ENCODE peak calls at places on chromosomes 5 and 9, in ten cellular contexts. One of them, this sample, is unnamed.

GRCh38 chr5:26229848-26230247 is 808.5 kb downstream of the CDH9 start:
- DNase-seq in fibroblast of the aortic adventitia: no peak
- DNase-seq in NCI-H2029: no peak
- DNase-seq in T-helper 2 cell: no peak
- DNase-seq in ELR: no peak
- DNase-seq in NCI-H1436: no peak
- DNase-seq in kidney tubule cell: no peak
- DNase-seq in lower leg skin: peak
- DNase-seq in NCI-H460: no peak
- DNase-seq in astrocyte: no peak
- DNase-seq in this sample: no peak

GRCh38 chr9:32072568-32072967 is 311.9 kb upstream of the ACO1 start:
- DNase-seq in fibroblast of the aortic adventitia: no peak
- DNase-seq in NCI-H2029: no peak
- DNase-seq in T-helper 2 cell: no peak
- DNase-seq in ELR: no peak
- DNase-seq in NCI-H1436: no peak
- DNase-seq in kidney tubule cell: no peak
- DNase-seq in lower leg skin: no peak
- DNase-seq in NCI-H460: no peak
- DNase-seq in astrocyte: no peak
- DNase-seq in this sample: no peak

GRCh38 chr5:62489471-62489870 is 76.9 kb downstream of the IPO11 start:
- DNase-seq in fibroblast of the aortic adventitia: no peak
- DNase-seq in NCI-H2029: no peak
- DNase-seq in T-helper 2 cell: no peak
- DNase-seq in ELR: no peak
- DNase-seq in NCI-H1436: no peak
- DNase-seq in kidney tubule cell: no peak
- DNase-seq in lower leg skin: no peak
- DNase-seq in NCI-H460: no peak
- DNase-seq in astrocyte: no peak
- DNase-seq in this sample: peak

GRCh38 chr9:38227061-38227540 is 158.1 kb upstream of the SHB start:
- DNase-seq in fibroblast of the aortic adventitia: peak
- DNase-seq in NCI-H2029: peak
- DNase-seq in T-helper 2 cell: peak
- DNase-seq in ELR: peak
- DNase-seq in NCI-H1436: peak
- DNase-seq in kidney tubule cell: peak
- DNase-seq in lower leg skin: no peak
- DNase-seq in NCI-H460: no peak
- DNase-seq in astrocyte: peak
- DNase-seq in this sample: peak

GRCh38 chr9:128162215-128163026 is 2.4 kb downstream of the BBLN start:
- DNase-seq in fibroblast of the aortic adventitia: peak
- DNase-seq in NCI-H2029: no peak
- DNase-seq in T-helper 2 cell: no peak
- DNase-seq in ELR: peak
- DNase-seq in NCI-H1436: no peak
- DNase-seq in kidney tubule cell: no peak
- DNase-seq in lower leg skin: no peak
- DNase-seq in NCI-H460: no peak
- DNase-seq in astrocyte: no peak
- DNase-seq in this sample: peak

GRCh38 chr5:93587919-93588585 is 5.0 kb downstream of the NR2F1 start:
- DNase-seq in fibroblast of the aortic adventitia: no peak
- DNase-seq in NCI-H2029: no peak
- DNase-seq in T-helper 2 cell: no peak
- DNase-seq in ELR: no peak
- DNase-seq in NCI-H1436: no peak
- DNase-seq in kidney tubule cell: peak
- DNase-seq in lower leg skin: no peak
- DNase-seq in NCI-H460: no peak
- DNase-seq in astrocyte: no peak
- DNase-seq in this sample: no peak

GRCh38 chr9:94164756-94165549 is 80.7 kb downstream of the PTPDC1 start:
- DNase-seq in fibroblast of the aortic adventitia: no peak
- DNase-seq in NCI-H2029: no peak
- DNase-seq in T-helper 2 cell: no peak
- DNase-seq in ELR: no peak
- DNase-seq in NCI-H1436: no peak
- DNase-seq in kidney tubule cell: no peak
- DNase-seq in lower leg skin: no peak
- DNase-seq in NCI-H460: no peak
- DNase-seq in astrocyte: no peak
- DNase-seq in this sample: no peak

GRCh38 chr9:9556865-9557803 is 1055.7 kb downstream of the PTPRD start:
- DNase-seq in fibroblast of the aortic adventitia: no peak
- DNase-seq in NCI-H2029: no peak
- DNase-seq in T-helper 2 cell: no peak
- DNase-seq in ELR: no peak
- DNase-seq in NCI-H1436: no peak
- DNase-seq in kidney tubule cell: no peak
- DNase-seq in lower leg skin: no peak
- DNase-seq in NCI-H460: no peak
- DNase-seq in astrocyte: no peak
- DNase-seq in this sample: no peak

GRCh38 chr9:110777201-110777842 is 108.7 kb downstream of the MUSK start:
- DNase-seq in fibroblast of the aortic adventitia: peak
- DNase-seq in NCI-H2029: no peak
- DNase-seq in T-helper 2 cell: no peak
- DNase-seq in ELR: peak
- DNase-seq in NCI-H1436: no peak
- DNase-seq in kidney tubule cell: no peak
- DNase-seq in lower leg skin: no peak
- DNase-seq in NCI-H460: no peak
- DNase-seq in astrocyte: no peak
- DNase-seq in this sample: no peak

GRCh38 chr5:114649878-114650277 is 288.0 kb downstream of the KCNN2 start:
- DNase-seq in fibroblast of the aortic adventitia: no peak
- DNase-seq in NCI-H2029: no peak
- DNase-seq in T-helper 2 cell: no peak
- DNase-seq in ELR: no peak
- DNase-seq in NCI-H1436: no peak
- DNase-seq in kidney tubule cell: no peak
- DNase-seq in lower leg skin: no peak
- DNase-seq in NCI-H460: no peak
- DNase-seq in astrocyte: no peak
- DNase-seq in this sample: no peak

GRCh38 chr5:45105491-45105994 is 296.8 kb downstream of the MRPS30 start:
- DNase-seq in fibroblast of the aortic adventitia: no peak
- DNase-seq in NCI-H2029: no peak
- DNase-seq in T-helper 2 cell: no peak
- DNase-seq in ELR: no peak
- DNase-seq in NCI-H1436: no peak
- DNase-seq in kidney tubule cell: no peak
- DNase-seq in lower leg skin: no peak
- DNase-seq in NCI-H460: no peak
- DNase-seq in astrocyte: no peak
- DNase-seq in this sample: no peak

GRCh38 chr5:149325166-149325735 is 20.0 kb upstream of the GRPEL2 start:
- DNase-seq in fibroblast of the aortic adventitia: peak
- DNase-seq in NCI-H2029: no peak
- DNase-seq in T-helper 2 cell: no peak
- DNase-seq in ELR: no peak
- DNase-seq in NCI-H1436: no peak
- DNase-seq in kidney tubule cell: no peak
- DNase-seq in lower leg skin: peak
- DNase-seq in NCI-H460: no peak
- DNase-seq in astrocyte: peak
- DNase-seq in this sample: peak

GRCh38 chr9:2824564-2824963 is 19.3 kb downstream of the PUM3 start:
- DNase-seq in fibroblast of the aortic adventitia: no peak
- DNase-seq in NCI-H2029: no peak
- DNase-seq in T-helper 2 cell: no peak
- DNase-seq in ELR: no peak
- DNase-seq in NCI-H1436: no peak
- DNase-seq in kidney tubule cell: no peak
- DNase-seq in lower leg skin: no peak
- DNase-seq in NCI-H460: peak
- DNase-seq in astrocyte: no peak
- DNase-seq in this sample: no peak

GRCh38 chr5:130871346-130872086 is 293.5 kb downstream of the HINT1 start:
- DNase-seq in fibroblast of the aortic adventitia: peak
- DNase-seq in NCI-H2029: peak
- DNase-seq in T-helper 2 cell: peak
- DNase-seq in ELR: peak
- DNase-seq in NCI-H1436: no peak
- DNase-seq in kidney tubule cell: peak
- DNase-seq in lower leg skin: no peak
- DNase-seq in NCI-H460: peak
- DNase-seq in astrocyte: peak
- DNase-seq in this sample: peak

GRCh38 chr5:40236001-40236400 is 443.7 kb upstream of the PTGER4 start:
- DNase-seq in fibroblast of the aortic adventitia: no peak
- DNase-seq in NCI-H2029: no peak
- DNase-seq in T-helper 2 cell: no peak
- DNase-seq in ELR: peak
- DNase-seq in NCI-H1436: no peak
- DNase-seq in kidney tubule cell: no peak
- DNase-seq in lower leg skin: no peak
- DNase-seq in NCI-H460: no peak
- DNase-seq in astrocyte: no peak
- DNase-seq in this sample: peak

GRCh38 chr5:132064140-132064539 is 3.7 kb downstream of the IL3 start:
- DNase-seq in fibroblast of the aortic adventitia: no peak
- DNase-seq in NCI-H2029: no peak
- DNase-seq in T-helper 2 cell: no peak
- DNase-seq in ELR: no peak
- DNase-seq in NCI-H1436: no peak
- DNase-seq in kidney tubule cell: no peak
- DNase-seq in lower leg skin: peak
- DNase-seq in NCI-H460: no peak
- DNase-seq in astrocyte: no peak
- DNase-seq in this sample: no peak

GRCh38 chr5:1216211-1216917 is 8.8 kb upstream of the SLC6A18 start:
- DNase-seq in fibroblast of the aortic adventitia: no peak
- DNase-seq in NCI-H2029: no peak
- DNase-seq in T-helper 2 cell: no peak
- DNase-seq in ELR: no peak
- DNase-seq in NCI-H1436: no peak
- DNase-seq in kidney tubule cell: no peak
- DNase-seq in lower leg skin: no peak
- DNase-seq in NCI-H460: no peak
- DNase-seq in astrocyte: no peak
- DNase-seq in this sample: no peak

GRCh38 chr9:131630206-131630831 is 85.0 kb downstream of the PRRT1B start:
- DNase-seq in fibroblast of the aortic adventitia: no peak
- DNase-seq in NCI-H2029: no peak
- DNase-seq in T-helper 2 cell: no peak
- DNase-seq in ELR: no peak
- DNase-seq in NCI-H1436: no peak
- DNase-seq in kidney tubule cell: peak
- DNase-seq in lower leg skin: no peak
- DNase-seq in NCI-H460: no peak
- DNase-seq in astrocyte: no peak
- DNase-seq in this sample: no peak

GRCh38 chr5:139551490-139551889 is 9.6 kb upstream of the UBE2D2 start:
- DNase-seq in fibroblast of the aortic adventitia: no peak
- DNase-seq in NCI-H2029: no peak
- DNase-seq in T-helper 2 cell: no peak
- DNase-seq in ELR: no peak
- DNase-seq in NCI-H1436: no peak
- DNase-seq in kidney tubule cell: no peak
- DNase-seq in lower leg skin: no peak
- DNase-seq in NCI-H460: no peak
- DNase-seq in astrocyte: no peak
- DNase-seq in this sample: no peak

GRCh38 chr5:180390441-180391190 is 37.5 kb upstream of the GFPT2 start:
- DNase-seq in fibroblast of the aortic adventitia: no peak
- DNase-seq in NCI-H2029: no peak
- DNase-seq in T-helper 2 cell: no peak
- DNase-seq in ELR: no peak
- DNase-seq in NCI-H1436: no peak
- DNase-seq in kidney tubule cell: no peak
- DNase-seq in lower leg skin: no peak
- DNase-seq in NCI-H460: no peak
- DNase-seq in astrocyte: no peak
- DNase-seq in this sample: no peak

GRCh38 chr5:74187757-74188156 is 452.8 kb downstream of the ENC1 start:
- DNase-seq in fibroblast of the aortic adventitia: no peak
- DNase-seq in NCI-H2029: no peak
- DNase-seq in T-helper 2 cell: no peak
- DNase-seq in ELR: peak
- DNase-seq in NCI-H1436: no peak
- DNase-seq in kidney tubule cell: no peak
- DNase-seq in lower leg skin: no peak
- DNase-seq in NCI-H460: no peak
- DNase-seq in astrocyte: no peak
- DNase-seq in this sample: no peak

GRCh38 chr9:113011911-113012381 is at the start of gene ZNF883:
- DNase-seq in fibroblast of the aortic adventitia: peak
- DNase-seq in NCI-H2029: peak
- DNase-seq in T-helper 2 cell: peak
- DNase-seq in ELR: peak
- DNase-seq in NCI-H1436: peak
- DNase-seq in kidney tubule cell: peak
- DNase-seq in lower leg skin: no peak
- DNase-seq in NCI-H460: no peak
- DNase-seq in astrocyte: peak
- DNase-seq in this sample: peak

GRCh38 chr5:9545301-9545958 is 445 bp downstream of the SEMA5A start:
- DNase-seq in fibroblast of the aortic adventitia: no peak
- DNase-seq in NCI-H2029: no peak
- DNase-seq in T-helper 2 cell: no peak
- DNase-seq in ELR: peak
- DNase-seq in NCI-H1436: no peak
- DNase-seq in kidney tubule cell: no peak
- DNase-seq in lower leg skin: peak
- DNase-seq in NCI-H460: no peak
- DNase-seq in astrocyte: no peak
- DNase-seq in this sample: no peak

GRCh38 chr9:71243951-71244350 is 122.5 kb upstream of the TRPM3 start:
- DNase-seq in fibroblast of the aortic adventitia: no peak
- DNase-seq in NCI-H2029: no peak
- DNase-seq in T-helper 2 cell: no peak
- DNase-seq in ELR: no peak
- DNase-seq in NCI-H1436: no peak
- DNase-seq in kidney tubule cell: no peak
- DNase-seq in lower leg skin: no peak
- DNase-seq in NCI-H460: no peak
- DNase-seq in astrocyte: no peak
- DNase-seq in this sample: no peak

GRCh38 chr5:142197098-142197497 is 88.5 kb downstream of the NDFIP1 start:
- DNase-seq in fibroblast of the aortic adventitia: no peak
- DNase-seq in NCI-H2029: no peak
- DNase-seq in T-helper 2 cell: no peak
- DNase-seq in ELR: peak
- DNase-seq in NCI-H1436: no peak
- DNase-seq in kidney tubule cell: peak
- DNase-seq in lower leg skin: no peak
- DNase-seq in NCI-H460: no peak
- DNase-seq in astrocyte: no peak
- DNase-seq in this sample: no peak

This sample was measured in LHCN-M2.